ENCODE peak calls at places on chromosomes 2 and 18, in five cellular contexts. W, Y, A, D and B are unnamed samples.

GRCh38 chr2:111054791-111055627 is 65.7 kb upstream of the BCL2L11 start:
- DNase-seq in W (no peak), Y (peak; percentile 75), A (no peak), D (no peak), B (no peak)

GRCh38 chr2:108355907-108356734 is 21.6 kb upstream of the SULT1C4 start:
- DNase-seq in D (no peak), Y (no peak), W (no peak), A (no peak), B (no peak)

GRCh38 chr2:19352946-19353720 is 5.3 kb downstream of the OSR1 start:
- DNase-seq in W (no peak), A (peak; percentile 59), Y (no peak), D (no peak), B (no peak)

GRCh38 chr2:173862612-173863217 is 102.5 kb downstream of the SP3 start:
- DNase-seq in A (no peak), W (no peak), Y (no peak), D (no peak), B (no peak)

GRCh38 chr2:48452108-48452507 is 77.8 kb upstream of the STON1 start:
- DNase-seq in Y (no peak), D (no peak), W (peak; percentile 17), A (peak; percentile 62), B (no peak)

GRCh38 chr18:68940039-68940438 is 142.2 kb downstream of the CCDC102B start:
- DNase-seq in D (no peak), A (no peak), W (no peak), Y (no peak), B (no peak)

GRCh38 chr2:207143474-207144190 is 22.1 kb downstream of the KLF7 start:
- DNase-seq in W (no peak), A (no peak), Y (no peak), D (no peak), B (peak; percentile 27)

GRCh38 chr18:23422751-23423418 is 30.2 kb upstream of the RIOK3 start:
- DNase-seq in D (peak; percentile 66), Y (peak; percentile 92), A (peak; percentile 21), W (peak; percentile 65), B (no peak)

GRCh38 chr18:48859311-48860275 is 91.2 kb downstream of the SMAD7 start:
- DNase-seq in A (peak; percentile 92), D (no peak), Y (no peak), W (no peak), B (no peak)

GRCh38 chr2:109382946-109383345 is 230.8 kb downstream of the SEPTIN10 start:
- DNase-seq in A (peak; percentile 53), W (no peak), Y (no peak), D (no peak), B (no peak)

GRCh38 chr2:150487537-150488429 is at the start of gene RND3:
- DNase-seq in A (peak; percentile 86), Y (no peak), W (peak; percentile 65), D (peak; percentile 87), B (peak; percentile 87)

GRCh38 chr18:26003391-26003790 is 87.0 kb downstream of the SS18 start:
- DNase-seq in D (no peak), A (no peak), W (no peak), Y (no peak), B (no peak)

GRCh38 chr2:241940329-241940728 is 70.8 kb downstream of the RTP5 start:
- DNase-seq in D (peak; percentile 31), W (peak; percentile 43), A (no peak), Y (no peak), B (peak; percentile 20)
- TF ChIP-seq FOXM1 in D (no peak), W (no peak), A (no peak), Y (no peak), B (no peak)

GRCh38 chr18:33826151-33826550 is 248.1 kb downstream of the ASXL3 start:
- DNase-seq in Y (no peak), W (no peak), A (no peak), D (no peak), B (no peak)

GRCh38 chr18:33820517-33821368 is 242.7 kb downstream of the ASXL3 start:
- DNase-seq in A (no peak), Y (no peak), D (no peak), W (no peak), B (no peak)

GRCh38 chr18:33817096-33817495 is 239.1 kb downstream of the ASXL3 start:
- DNase-seq in Y (no peak), A (no peak), W (no peak), D (no peak), B (no peak)

GRCh38 chr18:33818145-33818544 is 240.1 kb downstream of the ASXL3 start:
- DNase-seq in D (no peak), Y (no peak), A (no peak), W (no peak), B (no peak)

GRCh38 chr18:33821503-33821902 is 243.5 kb downstream of the ASXL3 start:
- DNase-seq in W (no peak), A (no peak), D (no peak), Y (no peak), B (no peak)
- TF ChIP-seq FOXM1 in W (no peak), A (no peak), D (no peak), Y (no peak), B (no peak)

GRCh38 chr2:122514451-122514996 is 759.1 kb downstream of the TSN start:
- DNase-seq in W (no peak), D (no peak), A (no peak), Y (no peak), B (no peak)

GRCh38 chr2:122515731-122516130 is 760.3 kb downstream of the TSN start:
- DNase-seq in D (no peak), W (no peak), Y (no peak), A (no peak), B (no peak)

GRCh38 chr2:122519366-122519765 is 763.9 kb downstream of the TSN start:
- DNase-seq in Y (no peak), D (peak; percentile 6), W (no peak), A (no peak), B (no peak)

GRCh38 chr2:122519806-122520205 is 764.4 kb downstream of the TSN start:
- DNase-seq in W (no peak), A (no peak), D (no peak), Y (no peak), B (no peak)

GRCh38 chr2:122516775-122517174 is 761.3 kb downstream of the TSN start:
- DNase-seq in D (no peak), W (no peak), A (no peak), Y (no peak), B (no peak)
- TF ChIP-seq FOXM1 in D (no peak), W (no peak), A (no peak), Y (no peak), B (no peak)

GRCh38 chr2:69570474-69570873 is 73.1 kb downstream of the AAK1 start:
- DNase-seq in Y (no peak), D (no peak), A (no peak), W (no peak), B (no peak)
- TF ChIP-seq FOXM1 in Y (no peak), D (no peak), A (no peak), W (no peak), B (no peak)

DNA sequence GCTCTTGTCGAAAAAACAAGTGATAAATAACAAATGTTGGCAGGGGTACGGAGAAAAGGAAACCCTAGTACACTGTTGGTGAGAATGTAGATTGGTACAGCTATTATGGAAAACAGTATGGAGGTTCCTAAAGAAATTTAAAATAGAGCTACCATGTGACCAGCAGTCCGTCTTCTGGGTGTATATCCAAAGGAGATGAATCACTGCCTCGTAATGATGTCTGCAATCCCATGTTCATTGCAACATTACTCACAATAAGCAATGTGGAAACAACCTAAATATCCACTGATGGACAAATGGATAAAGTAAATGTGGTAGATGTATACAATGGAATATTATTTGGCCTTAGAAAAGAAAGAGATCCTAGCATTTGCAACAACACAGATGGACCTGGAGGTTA is 50.6 kb downstream of the SLC16A14 start:
- DNase-seq in Y (no peak), W (no peak), D (no peak), A (no peak), B (no peak)
- TF ChIP-seq FOXM1 in Y (no peak), W (no peak), D (no peak), A (no peak), B (no peak)

GRCh38 chr2:189181706-189182105 is 2.1 kb upstream of the COL5A2 start:
- DNase-seq in W (no peak), D (peak; percentile 66), Y (no peak), A (no peak), B (no peak)
- TF ChIP-seq FOXM1 in W (no peak), D (no peak), Y (no peak), A (no peak), B (no peak)